ENCODE peak calls at places on chromosomes 2 and 18, in seven cellular contexts. One of them, this sample, is unnamed.
A peak's percentile ranks its signal among the peaks of the same experiment; 100 is the strongest.

GRCh38 chr2:126901459-126901858 is 2.8 kb downstream of the TEX51 start:
- DNase-seq in kidney tubule cell: no peak
- DNase-seq in stimulated activated CD8-positive, alpha-beta memory T cell treated with anti-CD3 and anti-CD28 coated beads, Interleukin-7, amount 100 ng/mL, for 24 hours: no peak
- DNase-seq in activated CD4-positive, alpha-beta T cell treated with anti-CD3 and anti-CD28 coated beads for 24 hours: no peak
- DNase-seq in MV-4-11: no peak
- DNase-seq in effector CD4-positive, alpha-beta T cell: no peak
- DNase-seq in lung microvascular endothelial cell: no peak
- DNase-seq in this sample: no peak

GRCh38 chr2:145644820-145645302 is 1124.9 kb upstream of the ZEB2 start:
- DNase-seq in stimulated activated CD8-positive, alpha-beta memory T cell treated with anti-CD3 and anti-CD28 coated beads, Interleukin-7, amount 100 ng/mL, for 24 hours: no peak
- DNase-seq in activated CD4-positive, alpha-beta T cell treated with anti-CD3 and anti-CD28 coated beads for 24 hours: no peak
- DNase-seq in lung microvascular endothelial cell: peak; percentile 3
- DNase-seq in kidney tubule cell: peak; percentile 25
- DNase-seq in effector CD4-positive, alpha-beta T cell: no peak
- DNase-seq in MV-4-11: no peak
- DNase-seq in this sample: no peak

GRCh38 chr2:42809876-42810125 is 17.4 kb upstream of the HAAO start:
- DNase-seq in activated CD4-positive, alpha-beta T cell treated with anti-CD3 and anti-CD28 coated beads for 24 hours: no peak
- DNase-seq in effector CD4-positive, alpha-beta T cell: no peak
- DNase-seq in stimulated activated CD8-positive, alpha-beta memory T cell treated with anti-CD3 and anti-CD28 coated beads, Interleukin-7, amount 100 ng/mL, for 24 hours: no peak
- DNase-seq in MV-4-11: peak; percentile 56
- DNase-seq in kidney tubule cell: peak; percentile 90
- DNase-seq in lung microvascular endothelial cell: peak; percentile 81
- DNase-seq in this sample: peak; percentile 74

GRCh38 chr18:53909668-53910067 is 314.8 kb downstream of the MBD2 start:
- DNase-seq in activated CD4-positive, alpha-beta T cell treated with anti-CD3 and anti-CD28 coated beads for 24 hours: no peak
- DNase-seq in stimulated activated CD8-positive, alpha-beta memory T cell treated with anti-CD3 and anti-CD28 coated beads, Interleukin-7, amount 100 ng/mL, for 24 hours: no peak
- DNase-seq in effector CD4-positive, alpha-beta T cell: no peak
- DNase-seq in lung microvascular endothelial cell: peak; percentile 9
- DNase-seq in kidney tubule cell: peak; percentile 19
- DNase-seq in MV-4-11: peak; percentile 3
- DNase-seq in this sample: peak; percentile 6

GRCh38 chr2:109516445-109517117 is 97.2 kb downstream of the SEPTIN10 start:
- DNase-seq in stimulated activated CD8-positive, alpha-beta memory T cell treated with anti-CD3 and anti-CD28 coated beads, Interleukin-7, amount 100 ng/mL, for 24 hours: no peak
- DNase-seq in activated CD4-positive, alpha-beta T cell treated with anti-CD3 and anti-CD28 coated beads for 24 hours: no peak
- DNase-seq in kidney tubule cell: peak; percentile 65
- DNase-seq in MV-4-11: no peak
- DNase-seq in effector CD4-positive, alpha-beta T cell: no peak
- DNase-seq in lung microvascular endothelial cell: peak; percentile 66
- DNase-seq in this sample: no peak

GRCh38 chr2:46169452-46169851 is 127.8 kb upstream of the EPAS1 start:
- DNase-seq in effector CD4-positive, alpha-beta T cell: no peak
- DNase-seq in activated CD4-positive, alpha-beta T cell treated with anti-CD3 and anti-CD28 coated beads for 24 hours: no peak
- DNase-seq in MV-4-11: no peak
- DNase-seq in kidney tubule cell: no peak
- DNase-seq in lung microvascular endothelial cell: no peak
- DNase-seq in stimulated activated CD8-positive, alpha-beta memory T cell treated with anti-CD3 and anti-CD28 coated beads, Interleukin-7, amount 100 ng/mL, for 24 hours: no peak
- DNase-seq in this sample: no peak

GRCh38 chr2:236131073-236131692 is 37.0 kb downstream of the GBX2 start:
- DNase-seq in kidney tubule cell: no peak
- DNase-seq in activated CD4-positive, alpha-beta T cell treated with anti-CD3 and anti-CD28 coated beads for 24 hours: no peak
- DNase-seq in lung microvascular endothelial cell: no peak
- DNase-seq in effector CD4-positive, alpha-beta T cell: no peak
- DNase-seq in MV-4-11: no peak
- DNase-seq in stimulated activated CD8-positive, alpha-beta memory T cell treated with anti-CD3 and anti-CD28 coated beads, Interleukin-7, amount 100 ng/mL, for 24 hours: no peak
- DNase-seq in this sample: no peak

GRCh38 chr2:38960609-38961320 is 71.1 kb downstream of the ARHGEF33 start:
- DNase-seq in MV-4-11: no peak
- DNase-seq in kidney tubule cell: no peak
- DNase-seq in activated CD4-positive, alpha-beta T cell treated with anti-CD3 and anti-CD28 coated beads for 24 hours: no peak
- DNase-seq in stimulated activated CD8-positive, alpha-beta memory T cell treated with anti-CD3 and anti-CD28 coated beads, Interleukin-7, amount 100 ng/mL, for 24 hours: no peak
- DNase-seq in lung microvascular endothelial cell: no peak
- DNase-seq in effector CD4-positive, alpha-beta T cell: no peak
- DNase-seq in this sample: no peak

GRCh38 chr18:49460958-49461601 is 635 bp upstream of the DYM start:
- DNase-seq in lung microvascular endothelial cell: no peak
- DNase-seq in stimulated activated CD8-positive, alpha-beta memory T cell treated with anti-CD3 and anti-CD28 coated beads, Interleukin-7, amount 100 ng/mL, for 24 hours: no peak
- DNase-seq in effector CD4-positive, alpha-beta T cell: no peak
- DNase-seq in MV-4-11: no peak
- DNase-seq in kidney tubule cell: no peak
- DNase-seq in activated CD4-positive, alpha-beta T cell treated with anti-CD3 and anti-CD28 coated beads for 24 hours: no peak
- DNase-seq in this sample: peak; percentile 35

GRCh38 chr2:33589444-33589843 is 9.7 kb downstream of the FAM98A start:
- DNase-seq in stimulated activated CD8-positive, alpha-beta memory T cell treated with anti-CD3 and anti-CD28 coated beads, Interleukin-7, amount 100 ng/mL, for 24 hours: no peak
- DNase-seq in effector CD4-positive, alpha-beta T cell: no peak
- DNase-seq in MV-4-11: no peak
- DNase-seq in kidney tubule cell: no peak
- DNase-seq in activated CD4-positive, alpha-beta T cell treated with anti-CD3 and anti-CD28 coated beads for 24 hours: no peak
- DNase-seq in lung microvascular endothelial cell: no peak
- DNase-seq in this sample: no peak

GRCh38 chr2:138581909-138582308 is 80.3 kb downstream of the SPOPL start:
- DNase-seq in effector CD4-positive, alpha-beta T cell: no peak
- DNase-seq in MV-4-11: no peak
- DNase-seq in activated CD4-positive, alpha-beta T cell treated with anti-CD3 and anti-CD28 coated beads for 24 hours: no peak
- DNase-seq in stimulated activated CD8-positive, alpha-beta memory T cell treated with anti-CD3 and anti-CD28 coated beads, Interleukin-7, amount 100 ng/mL, for 24 hours: no peak
- DNase-seq in lung microvascular endothelial cell: peak; percentile 25
- DNase-seq in kidney tubule cell: peak; percentile 12
- DNase-seq in this sample: no peak

GRCh38 chr18:37471619-37472018 is 94.0 kb downstream of the CELF4 start:
- DNase-seq in effector CD4-positive, alpha-beta T cell: no peak
- DNase-seq in kidney tubule cell: no peak
- DNase-seq in lung microvascular endothelial cell: no peak
- DNase-seq in activated CD4-positive, alpha-beta T cell treated with anti-CD3 and anti-CD28 coated beads for 24 hours: no peak
- DNase-seq in stimulated activated CD8-positive, alpha-beta memory T cell treated with anti-CD3 and anti-CD28 coated beads, Interleukin-7, amount 100 ng/mL, for 24 hours: no peak
- DNase-seq in MV-4-11: no peak
- DNase-seq in this sample: no peak

GRCh38 chr2:204260906-204261305 is 284.4 kb upstream of the PARD3B start:
- DNase-seq in lung microvascular endothelial cell: no peak
- DNase-seq in activated CD4-positive, alpha-beta T cell treated with anti-CD3 and anti-CD28 coated beads for 24 hours: no peak
- DNase-seq in stimulated activated CD8-positive, alpha-beta memory T cell treated with anti-CD3 and anti-CD28 coated beads, Interleukin-7, amount 100 ng/mL, for 24 hours: no peak
- DNase-seq in MV-4-11: no peak
- DNase-seq in effector CD4-positive, alpha-beta T cell: no peak
- DNase-seq in kidney tubule cell: no peak
- DNase-seq in this sample: no peak

GRCh38 chr18:58045265-58046086 is 1.4 kb downstream of the NEDD4L start:
- DNase-seq in effector CD4-positive, alpha-beta T cell: peak; percentile 3
- DNase-seq in MV-4-11: no peak
- DNase-seq in kidney tubule cell: peak; percentile 83
- DNase-seq in activated CD4-positive, alpha-beta T cell treated with anti-CD3 and anti-CD28 coated beads for 24 hours: peak; percentile 15
- DNase-seq in stimulated activated CD8-positive, alpha-beta memory T cell treated with anti-CD3 and anti-CD28 coated beads, Interleukin-7, amount 100 ng/mL, for 24 hours: no peak
- DNase-seq in lung microvascular endothelial cell: peak; percentile 3
- DNase-seq in this sample: no peak

GRCh38 chr2:134167015-134167414 is 86.9 kb upstream of the MGAT5 start:
- DNase-seq in activated CD4-positive, alpha-beta T cell treated with anti-CD3 and anti-CD28 coated beads for 24 hours: no peak
- DNase-seq in effector CD4-positive, alpha-beta T cell: no peak
- DNase-seq in MV-4-11: no peak
- DNase-seq in lung microvascular endothelial cell: peak; percentile 20
- DNase-seq in kidney tubule cell: peak; percentile 67
- DNase-seq in stimulated activated CD8-positive, alpha-beta memory T cell treated with anti-CD3 and anti-CD28 coated beads, Interleukin-7, amount 100 ng/mL, for 24 hours: no peak
- DNase-seq in this sample: no peak

GRCh38 chr2:124609667-124610066 is 584.6 kb downstream of the CNTNAP5 start:
- DNase-seq in stimulated activated CD8-positive, alpha-beta memory T cell treated with anti-CD3 and anti-CD28 coated beads, Interleukin-7, amount 100 ng/mL, for 24 hours: no peak
- DNase-seq in kidney tubule cell: no peak
- DNase-seq in effector CD4-positive, alpha-beta T cell: no peak
- DNase-seq in lung microvascular endothelial cell: no peak
- DNase-seq in MV-4-11: no peak
- DNase-seq in activated CD4-positive, alpha-beta T cell treated with anti-CD3 and anti-CD28 coated beads for 24 hours: no peak
- DNase-seq in this sample: no peak

GRCh38 chr2:226247289-226248275 is 552.0 kb downstream of the IRS1 start:
- DNase-seq in stimulated activated CD8-positive, alpha-beta memory T cell treated with anti-CD3 and anti-CD28 coated beads, Interleukin-7, amount 100 ng/mL, for 24 hours: no peak
- DNase-seq in effector CD4-positive, alpha-beta T cell: no peak
- DNase-seq in MV-4-11: no peak
- DNase-seq in activated CD4-positive, alpha-beta T cell treated with anti-CD3 and anti-CD28 coated beads for 24 hours: no peak
- DNase-seq in lung microvascular endothelial cell: peak; percentile 56
- DNase-seq in kidney tubule cell: peak; percentile 12
- DNase-seq in this sample: no peak

This sample was measured in stromal cell of bone marrow.